ENCODE peak calls at places on chromosomes 12 and 14, in four cellular contexts. T, F, G and Y are unnamed samples.
A peak's percentile ranks its signal among the peaks of the same experiment; 100 is the strongest.

GRCh38 chr14:60356921-60357550 is 108.0 kb downstream of the PPM1A start:
- DNase-seq in T (no peak), F (no peak), G (no peak), Y (no peak)

GRCh38 chr12:3622732-3623690 is 129.9 kb downstream of the CRACR2A start:
- DNase-seq in T (no peak), F (no peak), G (no peak), Y (no peak)

GRCh38 chr12:54704187-54704586 is 56.0 kb upstream of the DCD start:
- DNase-seq in T (no peak), F (no peak), G (no peak), Y (no peak)

GRCh38 chr12:89873745-89874144 is 165.1 kb upstream of the ATP2B1 start:
- DNase-seq in T (no peak), F (no peak), G (peak; percentile 23), Y (no peak)

GRCh38 chr14:67817750-67818438 is 1.5 kb upstream of the ZFYVE26 start:
- DNase-seq in T (no peak), F (no peak), G (no peak), Y (no peak)

GRCh38 chr14:93032301-93032929 is 83.3 kb downstream of the ITPK1 start:
- DNase-seq in T (no peak), F (no peak), G (no peak), Y (no peak)

GRCh38 chr14:59343585-59343984 is 121.6 kb downstream of the GPR135 start:
- DNase-seq in T (no peak), F (no peak), G (no peak), Y (no peak)

GRCh38 chr12:6438345-6438744 is 6.4 kb upstream of the CD27 start:
- DNase-seq in T (no peak), F (no peak), G (no peak), Y (no peak)

GRCh38 chr12:18706798-18707197 is 31.0 kb downstream of the PLCZ1 start:
- DNase-seq in T (no peak), F (no peak), G (no peak), Y (no peak)

GRCh38 chr12:74339211-74339610 is 198.4 kb upstream of the ATXN7L3B start:
- DNase-seq in T (no peak), F (no peak), G (peak; percentile 48), Y (no peak)

GRCh38 chr14:97642631-97643030 is 845.4 kb downstream of the VRK1 start:
- DNase-seq in T (no peak), F (no peak), G (no peak), Y (no peak)

GRCh38 chr14:95045836-95046430 is 111.4 kb downstream of the DICER1 start:
- DNase-seq in T (no peak), F (no peak), G (no peak), Y (no peak)

GRCh38 chr14:74574092-74574438 is 38.0 kb downstream of the LTBP2 start:
- DNase-seq in T (no peak), F (peak; percentile 53), G (peak; percentile 81), Y (no peak)

GRCh38 chr14:94971750-94972149 is 185.6 kb downstream of the DICER1 start:
- DNase-seq in T (no peak), F (no peak), G (peak; percentile 2), Y (no peak)

DNA sequence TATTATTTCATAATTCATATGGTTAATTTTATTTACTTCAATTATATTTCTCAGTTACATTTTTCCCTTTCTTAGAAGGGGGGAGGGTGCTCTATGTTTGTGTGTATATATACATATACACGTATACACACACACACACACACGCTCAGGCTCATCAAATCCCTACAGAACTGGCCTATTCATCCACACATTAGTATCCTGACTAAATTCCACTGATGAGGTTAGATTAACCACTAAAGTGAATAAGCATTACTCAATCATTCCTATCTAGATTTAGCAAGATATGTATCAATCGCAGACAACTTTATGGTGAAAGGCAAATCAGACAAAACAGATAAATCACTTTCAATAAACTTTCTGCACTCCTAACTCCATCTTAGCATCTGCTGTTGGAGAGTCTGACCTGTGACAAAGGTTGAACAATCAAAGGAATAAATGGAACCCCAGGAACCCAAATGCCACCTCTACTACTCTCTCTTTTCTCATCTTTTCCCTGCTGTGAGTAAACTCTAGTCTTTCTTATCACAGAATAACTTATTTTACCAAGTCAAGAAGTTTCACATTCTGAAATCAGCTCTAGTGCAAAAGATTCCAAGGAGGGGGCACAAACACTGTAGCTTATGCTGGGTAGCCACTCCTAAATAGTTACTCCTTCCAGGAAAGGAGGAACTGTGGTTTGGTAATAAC is 67.6 kb downstream of the RALGAPA1 start:
- DNase-seq in T (no peak), F (no peak), G (peak; percentile 2), Y (no peak)
- H3K9me3 ChIP-seq in T (no peaks in the 10 kb centered on the region), F (no peaks in the 10 kb centered on the region), G (no peaks in the 10 kb centered on the region), Y (no peaks in the 10 kb centered on the region)

GRCh38 chr14:106622200-106622745 is 1095.9 kb downstream of the TMEM121 start:
- DNase-seq in T (no peak), F (peak; percentile 35), G (no peak), Y (no peak)

GRCh38 chr14:106619618-106620017 is 1093.2 kb downstream of the TMEM121 start:
- DNase-seq in T (no peak), F (no peak), G (no peak), Y (no peak)

GRCh38 chr14:106625181-106625580 is 1098.8 kb downstream of the TMEM121 start:
- DNase-seq in T (no peak), F (no peak), G (no peak), Y (no peak)

GRCh38 chr14:106620368-106620767 is 1094.0 kb downstream of the TMEM121 start:
- DNase-seq in T (no peak), F (no peak), G (no peak), Y (no peak)
- H3K9me3 ChIP-seq in T (peaks cover 11% of the 10 kb centered on the region), F (no peaks in the 10 kb centered on the region), G (peaks cover 12% of the 10 kb centered on the region), Y (no peaks in the 10 kb centered on the region)

DNA sequence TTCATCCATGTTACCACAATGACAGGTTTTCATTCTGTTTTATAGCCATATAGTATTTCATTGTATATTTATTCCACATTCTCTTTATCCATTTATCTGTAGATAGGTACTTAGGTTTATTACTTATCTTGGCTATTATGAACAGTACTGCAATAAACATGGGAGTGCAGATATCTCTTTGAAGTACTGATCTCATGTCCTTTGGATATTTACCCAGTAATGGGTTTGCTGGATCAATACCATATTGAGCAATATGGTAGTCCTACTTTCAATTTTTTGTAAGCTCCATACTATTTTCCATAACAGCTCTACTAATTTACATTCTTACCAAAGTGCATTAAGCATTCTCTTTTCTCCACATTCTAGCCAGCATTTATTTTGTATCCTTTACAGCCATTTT is 235.8 kb upstream of the ALG10 start:
- DNase-seq in T (no peak), F (no peak), G (no peak), Y (no peak)
- H3K9me3 ChIP-seq in T (peaks cover 4% of the 10 kb centered on the region), F (no peaks in the 10 kb centered on the region), G (peaks cover 3% of the 10 kb centered on the region), Y (no peaks in the 10 kb centered on the region)

DNA sequence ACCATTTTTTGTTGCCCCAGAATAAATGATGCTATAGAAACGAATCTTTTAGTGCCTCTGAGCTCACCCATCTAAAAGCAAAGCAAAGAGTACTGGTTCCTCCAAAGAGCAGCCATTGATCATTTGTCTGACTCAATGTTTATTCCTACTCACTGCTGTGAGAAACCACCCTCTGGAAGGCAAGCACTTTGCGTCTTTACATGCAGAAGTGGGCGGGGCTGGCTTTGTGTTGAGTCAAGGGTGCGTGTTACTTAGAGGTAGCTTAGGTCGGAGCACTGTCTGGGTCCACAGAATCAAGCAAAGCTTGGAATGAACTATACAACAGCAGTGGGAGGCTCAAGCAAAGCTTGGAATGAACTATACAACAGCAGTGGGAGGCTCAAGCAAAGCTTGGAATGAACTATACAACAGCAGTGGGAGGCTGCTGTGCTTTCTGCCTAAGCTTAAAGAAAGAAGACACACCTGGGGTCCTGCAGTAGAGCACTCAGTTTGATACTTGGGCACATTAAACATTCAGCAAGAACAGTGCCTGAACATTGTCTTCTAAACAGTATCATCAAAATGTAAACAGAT is 77.2 kb upstream of the PRICKLE1 start:
- DNase-seq in T (no peak), F (no peak), G (peak; percentile 71), Y (no peak)
- H3K9me3 ChIP-seq in T (no peaks in the 10 kb centered on the region), F (no peaks in the 10 kb centered on the region), G (no peaks in the 10 kb centered on the region), Y (no peaks in the 10 kb centered on the region)

GRCh38 chr12:57219993-57220728 is 3.6 kb downstream of the NXPH4 start:
- DNase-seq in T (no peak), F (no peak), G (no peak), Y (no peak)

GRCh38 chr12:57220770-57221168 is 4.2 kb downstream of the NXPH4 start:
- DNase-seq in T (no peak), F (no peak), G (no peak), Y (no peak)

GRCh38 chr12:57218030-57218853 is 1.6 kb downstream of the NXPH4 start:
- DNase-seq in T (no peak), F (no peak), G (no peak), Y (no peak)

GRCh38 chr12:57221169-57221917 is 4.7 kb downstream of the NXPH4 start:
- DNase-seq in T (no peak), F (no peak), G (no peak), Y (no peak)

DNA sequence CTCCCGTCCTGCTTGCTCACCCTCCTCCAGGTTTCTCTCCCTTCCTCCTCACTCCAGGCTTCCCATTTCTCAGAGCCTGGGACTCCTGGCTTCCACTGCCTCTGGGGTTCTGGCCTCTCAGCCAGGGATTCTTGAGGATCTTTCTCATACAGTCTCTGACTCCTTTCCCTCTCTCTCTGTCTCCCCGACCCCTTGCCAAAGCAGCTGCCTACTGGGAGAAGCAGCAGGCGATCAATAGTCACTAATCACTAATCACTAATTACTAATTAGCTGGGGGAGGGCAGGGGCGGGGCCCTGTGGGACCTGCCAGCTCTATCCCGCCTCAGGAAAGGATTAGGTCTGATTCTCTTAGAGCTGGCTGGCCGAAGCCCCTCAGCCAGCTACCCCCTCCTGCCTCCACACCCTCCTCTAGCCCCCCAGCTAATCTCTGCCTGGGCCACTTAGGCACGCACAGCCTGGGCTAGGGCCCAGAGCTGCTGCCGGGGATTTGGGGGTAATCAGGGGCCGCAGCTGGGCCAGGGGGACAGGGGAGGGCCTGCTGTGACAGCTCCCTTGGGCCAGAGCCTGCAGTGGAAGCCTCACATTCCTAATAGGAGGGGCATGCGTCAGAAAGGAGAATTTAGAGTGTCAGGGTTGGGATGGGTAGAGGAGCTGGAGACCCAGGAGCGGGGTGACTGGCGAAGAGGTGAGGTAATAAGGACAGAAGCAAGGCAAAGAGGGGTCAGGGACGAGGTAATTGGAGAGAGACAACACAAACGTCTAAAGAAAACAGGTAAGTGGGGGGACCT is 2.8 kb downstream of the NXPH4 start:
- DNase-seq in T (no peak), F (no peak), G (no peak), Y (no peak)
- H3K9me3 ChIP-seq in T (no peaks in the 10 kb centered on the region), F (no peaks in the 10 kb centered on the region), G (peaks cover 3% of the 10 kb centered on the region), Y (no peaks in the 10 kb centered on the region)

GRCh38 chr12:28683371-28683770 is 465.7 kb upstream of the FAR2 start:
- DNase-seq in T (no peak), F (no peak), G (no peak), Y (no peak)

GRCh38 chr12:28681980-28682379 is 467.1 kb upstream of the FAR2 start:
- DNase-seq in T (no peak), F (no peak), G (no peak), Y (no peak)
- H3K9me3 ChIP-seq in T (no peaks in the 10 kb centered on the region), F (no peaks in the 10 kb centered on the region), G (no peaks in the 10 kb centered on the region), Y (no peaks in the 10 kb centered on the region)

DNA sequence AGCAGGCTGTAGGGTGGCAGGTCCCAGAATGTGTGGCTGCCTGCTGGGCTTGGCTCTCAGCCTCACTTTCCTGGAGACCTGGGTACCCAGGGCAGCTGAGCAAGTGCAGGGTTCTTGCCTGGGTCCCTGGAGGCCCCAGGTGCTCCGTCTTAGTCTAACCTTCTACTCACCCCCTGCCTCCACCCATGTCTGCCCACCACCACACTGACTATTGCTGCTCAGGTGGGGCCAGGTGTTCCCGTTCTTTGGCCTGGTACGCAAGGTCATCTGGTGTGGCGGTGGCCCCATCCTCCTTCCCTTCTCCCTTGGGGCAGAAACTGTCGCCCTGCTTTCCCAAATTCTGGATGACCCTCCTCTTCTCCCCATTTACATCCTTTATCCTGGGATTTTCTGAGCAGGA is 319.9 kb downstream of the TMEM121 start:
- DNase-seq in T (no peak), F (no peak), G (no peak), Y (no peak)
- H3K9me3 ChIP-seq in T (no peaks in the 10 kb centered on the region), F (no peaks in the 10 kb centered on the region), G (peaks cover 21% of the 10 kb centered on the region), Y (no peaks in the 10 kb centered on the region)